ENCODE peak calls at places on chromosomes 5 and 9, in four cellular contexts. A is HepG2, W is K562, X is H1. J is an unnamed sample.

GRCh38 chr9:130780865-130781504 is 54.1 kb upstream of the ABL1 start:
- DNase-seq in A (no peak), W (peak), X (no peak), J (peak)

GRCh38 chr9:119375892-119376291 is 6.7 kb upstream of the BRINP1 start:
- DNase-seq in A (peak), W (peak), X (no peak), J (peak)

GRCh38 chr5:143338658-143339366 is 64.7 kb downstream of the NR3C1 start:
- DNase-seq in A (no peak), W (no peak), X (no peak), J (no peak)

GRCh38 chr5:66724740-66725139 is 128.5 kb downstream of the MAST4 start:
- DNase-seq in A (no peak), W (no peak), X (no peak), J (no peak)

GRCh38 chr9:113350937-113351336 is 1.6 kb downstream of the BSPRY start:
- DNase-seq in A (no peak), W (no peak), X (no peak), J (no peak)

GRCh38 chr9:682633-683508 is 158.6 kb upstream of the DMRT1 start:
- DNase-seq in A (peak), W (no peak), X (no peak), J (no peak)

GRCh38 chr5:157447246-157447645 is 12.8 kb upstream of the NIPAL4 start:
- DNase-seq in A (no peak), W (peak), X (no peak), J (no peak)

GRCh38 chr9:106716820-106717219 is 146.1 kb upstream of the ZNF462 start:
- DNase-seq in A (no peak), W (no peak), X (no peak), J (no peak)

GRCh38 chr9:36837431-36838405 is 196.3 kb downstream of the PAX5 start:
- DNase-seq in A (no peak), W (no peak), X (no peak), J (no peak)

GRCh38 chr5:135930029-135930948 is 24.5 kb downstream of the LECT2 start:
- DNase-seq in A (peak), W (no peak), X (peak), J (peak)

GRCh38 chr5:39294736-39295135 is 69.6 kb downstream of the C9 start:
- DNase-seq in A (no peak), W (no peak), X (no peak), J (no peak)

GRCh38 chr9:69380811-69381210 is 55.8 kb downstream of the ENTREP1 start:
- DNase-seq in A (no peak), W (no peak), X (no peak), J (no peak)

GRCh38 chr5:74409166-74409706 is 231.3 kb downstream of the ENC1 start:
- DNase-seq in A (no peak), W (no peak), X (no peak), J (no peak)

GRCh38 chr5:154236011-154236410 is 45.5 kb downstream of the GALNT10 start:
- DNase-seq in A (no peak), W (no peak), X (no peak), J (no peak)

GRCh38 chr9:134363450-134363849 is 37.2 kb downstream of the RXRA start:
- DNase-seq in A (no peak), W (no peak), X (no peak), J (no peak)

GRCh38 chr9:18985464-18985951 is 47.5 kb downstream of the SAXO1 start:
- DNase-seq in A (no peak), W (no peak), X (no peak), J (no peak)

GRCh38 chr5:147906326-147907095 is at the start of gene C5orf46:
- DNase-seq in A (peak), W (no peak), X (no peak), J (no peak)

GRCh38 chr5:127595484-127596368 is 53.2 kb upstream of the CTXN3 start:
- DNase-seq in A (no peak), W (no peak), X (no peak), J (no peak)

GRCh38 chr5:7261900-7262299 is 134.0 kb upstream of the ADCY2 start:
- DNase-seq in A (no peak), W (no peak), X (no peak), J (no peak)

GRCh38 chr5:16372493-16372892 is 93.1 kb downstream of the ZNF622 start:
- DNase-seq in A (no peak), W (no peak), X (no peak), J (no peak)

GRCh38 chr9:33433871-33434270 is 13.5 kb downstream of the AQP3 start:
- DNase-seq in A (no peak), W (no peak), X (no peak), J (no peak)

GRCh38 chr5:140253985-140254384 is 48.9 kb downstream of the PFDN1 start:
- DNase-seq in A (peak), W (no peak), X (no peak), J (no peak)

GRCh38 chr9:2787065-2787464 is 56.8 kb downstream of the PUM3 start:
- DNase-seq in A (no peak), W (no peak), X (no peak), J (no peak)

GRCh38 chr5:83085106-83085505 is 7.8 kb downstream of the XRCC4 start:
- DNase-seq in A (peak), W (no peak), X (no peak), J (no peak)

GRCh38 chr9:135555203-135555602 is 6.4 kb upstream of the PAEP start:
- DNase-seq in A (peak), W (peak), X (no peak), J (peak)

GRCh38 chr9:106479679-106480078 is 383.3 kb upstream of the ZNF462 start:
- DNase-seq in A (no peak), W (no peak), X (no peak), J (no peak)

GRCh38 chr9:32264171-32264862 is 120.1 kb upstream of the ACO1 start:
- DNase-seq in A (peak), W (peak), X (peak), J (no peak)

GRCh38 chr5:145204741-145205140 is 630.4 kb downstream of the PRELID2 start:
- DNase-seq in A (no peak), W (no peak), X (no peak), J (no peak)

GRCh38 chr5:178762391-178762790 is 31.9 kb upstream of the ZNF354A start:
- DNase-seq in A (no peak), W (no peak), X (no peak), J (no peak)

GRCh38 chr5:123156577-123157296 is 67.7 kb downstream of the PRDM6 start:
- DNase-seq in A (no peak), W (no peak), X (no peak), J (no peak)

GRCh38 chr9:98207606-98208005 is 15.2 kb upstream of the CORO2A start:
- DNase-seq in A (no peak), W (no peak), X (no peak), J (no peak)

GRCh38 chr9:136047076-136047774 is 47.9 kb downstream of the NACC2 start:
- DNase-seq in A (no peak), W (no peak), X (no peak), J (no peak)

GRCh38 chr5:60185230-60186104 is 291.9 kb upstream of the PDE4D start:
- DNase-seq in A (no peak), W (no peak), X (no peak), J (no peak)

GRCh38 chr9:106731910-106732309 is 131.1 kb upstream of the ZNF462 start:
- DNase-seq in A (no peak), W (no peak), X (no peak), J (no peak)

GRCh38 chr9:18606831-18607230 is 132.9 kb downstream of the ADAMTSL1 start:
- DNase-seq in A (no peak), W (no peak), X (peak), J (no peak)

GRCh38 chr9:69147041-69147834 is 26.8 kb upstream of the TJP2 start:
- DNase-seq in A (no peak), W (no peak), X (no peak), J (no peak)

GRCh38 chr5:64884541-64884940 is 115.8 kb downstream of the CWC27 start:
- DNase-seq in A (no peak), W (no peak), X (no peak), J (no peak)

GRCh38 chr9:134329886-134330285 is 3.6 kb downstream of the RXRA start:
- DNase-seq in A (no peak), W (no peak), X (no peak), J (no peak)

GRCh38 chr5:10264569-10264968 is 14.5 kb downstream of the CCT5 start:
- DNase-seq in A (no peak), W (no peak), X (no peak), J (no peak)

GRCh38 chr5:157603333-157604190 is 28.0 kb upstream of the ADAM19 start:
- DNase-seq in A (peak), W (no peak), X (no peak), J (peak)

GRCh38 chr5:56814361-56814962 is 887 bp upstream of the MAP3K1 start:
- DNase-seq in A (peak), W (peak), X (no peak), J (peak)
- TF ChIP-seq PHF8 in A (no peak), W (no peak), X (no peak), J (no peak)

DNA sequence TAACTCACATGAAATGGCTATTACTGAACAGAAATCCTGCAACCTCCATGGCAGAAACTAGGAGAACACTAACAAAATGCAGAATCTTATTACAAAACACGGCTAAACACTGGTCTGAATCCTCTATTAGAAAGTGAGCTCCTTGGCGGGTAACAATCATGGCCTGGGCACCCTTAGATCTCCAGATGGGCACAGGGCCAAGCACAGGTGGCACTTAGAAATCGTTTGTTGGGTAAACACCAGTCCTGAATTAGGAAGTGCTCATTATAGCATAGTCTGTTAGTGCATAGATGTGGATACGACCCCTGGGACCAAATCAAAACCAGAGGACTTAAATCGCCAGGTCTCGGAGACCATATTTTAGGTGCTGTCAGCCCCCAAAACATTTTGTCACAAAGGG is 14.4 kb downstream of the VDAC1 start:
- DNase-seq in A (no peak), W (no peak), X (no peak), J (no peak)
- TF ChIP-seq PHF8 in A (no peak), W (no peak), X (no peak), J (no peak)

DNA sequence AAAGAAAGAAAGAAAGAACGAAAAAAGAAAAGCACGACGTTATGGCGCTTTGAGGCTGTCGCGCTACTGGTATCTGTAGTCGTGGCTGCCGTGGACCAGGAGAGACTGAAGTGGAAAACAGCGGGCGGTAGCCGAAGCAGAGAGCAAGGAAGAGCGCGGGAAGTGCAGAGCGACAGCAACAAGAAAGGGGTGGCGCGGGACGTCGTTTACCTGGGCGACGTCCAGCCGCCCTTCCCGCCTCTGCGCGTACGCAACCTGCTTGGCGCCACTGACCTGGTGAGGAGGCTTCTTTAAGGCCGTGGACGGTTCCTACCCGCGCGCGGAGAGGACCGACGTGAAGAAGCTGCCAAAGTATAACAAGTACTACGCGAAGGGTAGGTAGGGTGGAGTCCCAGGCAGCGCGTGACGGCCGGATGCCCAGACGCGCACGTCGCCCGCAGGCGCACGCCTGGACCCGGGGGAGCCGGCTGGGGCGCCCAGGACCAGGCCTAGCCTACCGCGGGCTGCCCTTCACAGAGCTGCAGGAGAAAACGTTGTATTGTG is 15.4 kb downstream of the CCL28 start:
- DNase-seq in A (no peak), W (no peak), X (no peak), J (peak)
- TF ChIP-seq PHF8 in A (no peak), W (no peak), X (peak), J (no peak)

GRCh38 chr5:103224118-103224893 is 34.3 kb upstream of the MACIR start:
- DNase-seq in A (peak), W (peak), X (peak), J (no peak)

GRCh38 chr5:103228056-103228455 is 30.5 kb upstream of the MACIR start:
- DNase-seq in A (no peak), W (no peak), X (no peak), J (no peak)

GRCh38 chr5:103232393-103232999 is 26.1 kb upstream of the MACIR start:
- DNase-seq in A (peak), W (peak), X (no peak), J (peak)

GRCh38 chr5:103224894-103225246 is 33.7 kb upstream of the MACIR start:
- DNase-seq in A (no peak), W (no peak), X (no peak), J (no peak)

DNA sequence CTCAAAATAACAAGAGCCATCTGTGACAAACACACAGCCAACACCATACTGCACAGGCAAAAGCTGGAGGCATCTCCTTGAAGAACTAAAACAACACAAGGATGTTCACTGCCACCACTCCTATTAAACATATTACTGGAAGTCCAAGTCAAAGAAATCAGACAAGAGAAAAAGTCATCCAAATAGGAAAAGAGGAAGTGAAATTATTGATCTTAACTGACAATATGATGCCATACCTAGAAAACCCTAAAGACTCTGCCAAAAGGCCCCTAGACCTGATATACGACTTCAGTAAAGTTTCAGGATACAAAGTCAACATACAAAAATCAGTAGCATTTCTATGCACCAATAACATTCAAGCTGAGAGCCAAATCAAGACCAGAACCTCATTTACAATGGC is 30.0 kb upstream of the MACIR start:
- DNase-seq in A (no peak), W (no peak), X (no peak), J (no peak)
- TF ChIP-seq PHF8 in A (no peak), W (no peak), X (no peak), J (no peak)

GRCh38 chr5:102295534-102296228 is 403 bp downstream of the SLCO4C1 start:
- DNase-seq in A (no peak), W (no peak), X (no peak), J (no peak)

GRCh38 chr5:102294996-102295395 is 1.1 kb downstream of the SLCO4C1 start:
- DNase-seq in A (no peak), W (no peak), X (no peak), J (no peak)

GRCh38 chr5:102296229-102296817 is at the start of gene SLCO4C1:
- DNase-seq in A (peak), W (peak), X (peak), J (peak)
- TF ChIP-seq PHF8 in A (no peak), W (no peak), X (no peak), J (no peak)

GRCh38 chr9:93287189-93287552 is 103.2 kb downstream of the WNK2 start:
- DNase-seq in A (no peak), W (no peak), X (no peak), J (no peak)

GRCh38 chr9:93288341-93288740 is 104.4 kb downstream of the WNK2 start:
- DNase-seq in A (peak), W (peak), X (no peak), J (no peak)

GRCh38 chr9:93287593-93287992 is 103.7 kb downstream of the WNK2 start:
- DNase-seq in A (no peak), W (no peak), X (no peak), J (no peak)

GRCh38 chr9:93290495-93291434 is 106.8 kb downstream of the WNK2 start:
- DNase-seq in A (no peak), W (no peak), X (no peak), J (no peak)

GRCh38 chr9:93288891-93289883 is 105.2 kb downstream of the WNK2 start:
- DNase-seq in A (peak), W (no peak), X (no peak), J (peak)
- TF ChIP-seq PHF8 in A (no peak), W (no peak), X (no peak), J (no peak)

DNA sequence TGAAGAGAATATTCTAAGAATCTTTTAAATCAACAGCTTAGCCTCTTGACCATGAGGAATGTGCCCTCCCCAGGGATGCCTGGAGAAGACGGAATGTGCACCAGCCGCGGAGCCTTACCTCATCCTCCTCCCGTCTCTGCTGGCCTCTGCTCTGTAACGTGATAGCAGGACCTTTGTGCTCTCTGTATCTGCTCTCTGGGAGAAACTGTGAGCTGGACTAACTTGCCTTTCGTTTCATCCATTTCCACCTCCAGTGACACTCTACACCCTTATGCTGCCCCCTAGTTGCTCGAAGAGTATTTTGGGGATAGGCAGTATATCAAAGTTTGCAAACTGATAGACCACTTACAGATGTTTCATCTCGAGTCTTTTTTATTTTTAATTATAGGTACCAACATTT is 141.4 kb downstream of the NPR3 start:
- DNase-seq in A (peak), W (no peak), X (peak), J (peak)
- TF ChIP-seq PHF8 in A (no peak), W (no peak), X (no peak), J (no peak)

DNA sequence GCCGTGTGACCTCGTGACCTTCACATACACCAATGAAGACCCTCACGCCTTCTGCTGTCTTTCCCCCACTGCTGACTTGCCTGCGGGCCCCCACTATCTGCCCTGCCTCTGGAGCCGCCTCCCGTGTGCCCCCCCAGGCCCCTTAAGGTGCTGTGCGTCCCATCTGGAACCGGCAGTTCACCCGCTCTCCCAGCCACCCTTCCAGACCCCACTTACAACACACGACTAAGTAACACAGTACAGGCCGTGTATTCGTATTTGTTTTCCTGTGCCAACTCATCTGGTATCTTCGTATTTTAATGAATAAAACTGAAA is 21.7 kb upstream of the TERT start:
- DNase-seq in A (no peak), W (no peak), X (no peak), J (no peak)
- TF ChIP-seq PHF8 in A (no peak), W (no peak), X (no peak), J (no peak)